ENCODE peak calls at places on chromosomes 11 and 22, in nine cellular contexts. One of them, this sample, is unnamed.

GRCh38 chr11:119513806-119514170 is 90.8 kb upstream of the THY1 start:
- DNase-seq in bronchial epithelial cell: no peak
- DNase-seq in right atrium auricular region: no peak
- DNase-seq in ovary: no peak
- DNase-seq in Calu3: no peak
- DNase-seq in CD8-positive, alpha-beta T cell: no peak
- DNase-seq in uterus: no peak
- DNase-seq in omental fat pad: no peak
- DNase-seq in PC-3: no peak
- DNase-seq in this sample: no peak

GRCh38 chr11:46290598-46291309 is 13.3 kb downstream of the CREB3L1 start:
- DNase-seq in uterus: peak; percentile 96
- DNase-seq in bronchial epithelial cell: peak; percentile 35
- DNase-seq in omental fat pad: peak; percentile 70
- DNase-seq in right atrium auricular region: no peak
- DNase-seq in CD8-positive, alpha-beta T cell: no peak
- DNase-seq in ovary: peak; percentile 100
- DNase-seq in PC-3: peak; percentile 33
- DNase-seq in Calu3: peak; percentile 58
- DNase-seq in this sample: no peak

GRCh38 chr22:20885557-20886323 is 26.9 kb downstream of the SNAP29 start:
- DNase-seq in bronchial epithelial cell: peak; percentile 75
- DNase-seq in CD8-positive, alpha-beta T cell: peak; percentile 4
- DNase-seq in Calu3: peak; percentile 90
- DNase-seq in right atrium auricular region: peak; percentile 83
- DNase-seq in omental fat pad: peak; percentile 57
- DNase-seq in ovary: peak; percentile 55
- DNase-seq in PC-3: peak; percentile 78
- DNase-seq in uterus: peak; percentile 70
- DNase-seq in this sample: peak; percentile 56

GRCh38 chr11:70892889-70893288 is 359.5 kb downstream of the SHANK2 start:
- DNase-seq in right atrium auricular region: no peak
- DNase-seq in ovary: no peak
- DNase-seq in PC-3: no peak
- DNase-seq in Calu3: no peak
- DNase-seq in bronchial epithelial cell: no peak
- DNase-seq in uterus: no peak
- DNase-seq in omental fat pad: no peak
- DNase-seq in CD8-positive, alpha-beta T cell: no peak
- DNase-seq in this sample: no peak

GRCh38 chr11:41431784-41432183 is 27.7 kb downstream of the LRRC4C start:
- DNase-seq in Calu3: no peak
- DNase-seq in ovary: no peak
- DNase-seq in bronchial epithelial cell: no peak
- DNase-seq in omental fat pad: no peak
- DNase-seq in uterus: no peak
- DNase-seq in PC-3: no peak
- DNase-seq in right atrium auricular region: no peak
- DNase-seq in CD8-positive, alpha-beta T cell: no peak
- DNase-seq in this sample: no peak

GRCh38 chr22:37241351-37242142 is 2.5 kb downstream of the RAC2 start:
- DNase-seq in PC-3: no peak
- DNase-seq in omental fat pad: no peak
- DNase-seq in CD8-positive, alpha-beta T cell: no peak
- DNase-seq in right atrium auricular region: no peak
- DNase-seq in uterus: no peak
- DNase-seq in Calu3: no peak
- DNase-seq in ovary: no peak
- DNase-seq in bronchial epithelial cell: no peak
- DNase-seq in this sample: peak; percentile 63

GRCh38 chr11:65383778-65384177 is 1.3 kb upstream of the SLC25A45 start:
- DNase-seq in PC-3: peak; percentile 12
- DNase-seq in uterus: no peak
- DNase-seq in Calu3: no peak
- DNase-seq in CD8-positive, alpha-beta T cell: no peak
- DNase-seq in bronchial epithelial cell: no peak
- DNase-seq in omental fat pad: no peak
- DNase-seq in right atrium auricular region: no peak
- DNase-seq in ovary: no peak
- DNase-seq in this sample: no peak

GRCh38 chr22:18121436-18122253 is 11.0 kb downstream of the TUBA8 start:
- DNase-seq in CD8-positive, alpha-beta T cell: no peak
- DNase-seq in omental fat pad: no peak
- DNase-seq in uterus: no peak
- DNase-seq in bronchial epithelial cell: no peak
- DNase-seq in ovary: no peak
- DNase-seq in right atrium auricular region: no peak
- DNase-seq in Calu3: no peak
- DNase-seq in PC-3: no peak
- DNase-seq in this sample: no peak

GRCh38 chr11:9748361-9748970 is 84.6 kb downstream of the SWAP70 start:
- DNase-seq in PC-3: peak; percentile 80
- DNase-seq in CD8-positive, alpha-beta T cell: peak; percentile 44
- DNase-seq in Calu3: peak; percentile 51
- DNase-seq in bronchial epithelial cell: peak; percentile 65
- DNase-seq in uterus: peak; percentile 44
- DNase-seq in omental fat pad: no peak
- DNase-seq in ovary: no peak
- DNase-seq in right atrium auricular region: peak; percentile 75
- DNase-seq in this sample: peak; percentile 55

GRCh38 chr22:35995345-35995744 is 33.3 kb downstream of the RBFOX2 start:
- DNase-seq in omental fat pad: no peak
- DNase-seq in PC-3: no peak
- DNase-seq in bronchial epithelial cell: no peak
- DNase-seq in CD8-positive, alpha-beta T cell: no peak
- DNase-seq in right atrium auricular region: no peak
- DNase-seq in uterus: peak; percentile 51
- DNase-seq in Calu3: no peak
- DNase-seq in ovary: peak; percentile 36
- DNase-seq in this sample: no peak

GRCh38 chr11:1983601-1983961 is 14.1 kb downstream of the H19 start:
- DNase-seq in right atrium auricular region: peak; percentile 23
- DNase-seq in bronchial epithelial cell: no peak
- DNase-seq in Calu3: no peak
- DNase-seq in ovary: no peak
- DNase-seq in omental fat pad: no peak
- DNase-seq in PC-3: peak; percentile 0
- DNase-seq in CD8-positive, alpha-beta T cell: no peak
- DNase-seq in uterus: peak; percentile 10
- DNase-seq in this sample: no peak

GRCh38 chr11:57735655-57736298 is 5.5 kb upstream of the SELENOH start:
- DNase-seq in omental fat pad: no peak
- DNase-seq in CD8-positive, alpha-beta T cell: no peak
- DNase-seq in ovary: no peak
- DNase-seq in Calu3: no peak
- DNase-seq in bronchial epithelial cell: no peak
- DNase-seq in right atrium auricular region: no peak
- DNase-seq in uterus: no peak
- DNase-seq in PC-3: no peak
- DNase-seq in this sample: no peak

GRCh38 chr11:42631223-42631843 is 680.5 kb upstream of the API5 start:
- DNase-seq in uterus: no peak
- DNase-seq in PC-3: peak; percentile 65
- DNase-seq in omental fat pad: no peak
- DNase-seq in right atrium auricular region: no peak
- DNase-seq in ovary: no peak
- DNase-seq in CD8-positive, alpha-beta T cell: no peak
- DNase-seq in Calu3: no peak
- DNase-seq in bronchial epithelial cell: peak; percentile 47
- DNase-seq in this sample: no peak

GRCh38 chr22:42644422-42645340 is 4.3 kb upstream of the ATP5MGL start:
- DNase-seq in PC-3: no peak
- DNase-seq in bronchial epithelial cell: no peak
- DNase-seq in CD8-positive, alpha-beta T cell: no peak
- DNase-seq in uterus: peak; percentile 63
- DNase-seq in ovary: peak; percentile 56
- DNase-seq in right atrium auricular region: peak; percentile 75
- DNase-seq in Calu3: no peak
- DNase-seq in omental fat pad: peak; percentile 59
- DNase-seq in this sample: no peak

GRCh38 chr11:67163006-67163405 is 43.9 kb downstream of the KDM2A start:
- DNase-seq in PC-3: no peak
- DNase-seq in omental fat pad: no peak
- DNase-seq in Calu3: no peak
- DNase-seq in right atrium auricular region: no peak
- DNase-seq in ovary: no peak
- DNase-seq in CD8-positive, alpha-beta T cell: no peak
- DNase-seq in uterus: no peak
- DNase-seq in bronchial epithelial cell: no peak
- DNase-seq in this sample: no peak

GRCh38 chr11:22928207-22928917 is 68.1 kb upstream of the CCDC179 start:
- DNase-seq in ovary: no peak
- DNase-seq in PC-3: no peak
- DNase-seq in right atrium auricular region: no peak
- DNase-seq in omental fat pad: no peak
- DNase-seq in bronchial epithelial cell: peak; percentile 23
- DNase-seq in Calu3: no peak
- DNase-seq in uterus: no peak
- DNase-seq in CD8-positive, alpha-beta T cell: no peak
- DNase-seq in this sample: no peak

GRCh38 chr11:115872418-115872817 is 368.2 kb upstream of the CADM1 start:
- DNase-seq in ovary: no peak
- DNase-seq in uterus: no peak
- DNase-seq in Calu3: no peak
- DNase-seq in PC-3: no peak
- DNase-seq in CD8-positive, alpha-beta T cell: no peak
- DNase-seq in omental fat pad: no peak
- DNase-seq in bronchial epithelial cell: no peak
- DNase-seq in right atrium auricular region: no peak
- DNase-seq in this sample: no peak

DNA sequence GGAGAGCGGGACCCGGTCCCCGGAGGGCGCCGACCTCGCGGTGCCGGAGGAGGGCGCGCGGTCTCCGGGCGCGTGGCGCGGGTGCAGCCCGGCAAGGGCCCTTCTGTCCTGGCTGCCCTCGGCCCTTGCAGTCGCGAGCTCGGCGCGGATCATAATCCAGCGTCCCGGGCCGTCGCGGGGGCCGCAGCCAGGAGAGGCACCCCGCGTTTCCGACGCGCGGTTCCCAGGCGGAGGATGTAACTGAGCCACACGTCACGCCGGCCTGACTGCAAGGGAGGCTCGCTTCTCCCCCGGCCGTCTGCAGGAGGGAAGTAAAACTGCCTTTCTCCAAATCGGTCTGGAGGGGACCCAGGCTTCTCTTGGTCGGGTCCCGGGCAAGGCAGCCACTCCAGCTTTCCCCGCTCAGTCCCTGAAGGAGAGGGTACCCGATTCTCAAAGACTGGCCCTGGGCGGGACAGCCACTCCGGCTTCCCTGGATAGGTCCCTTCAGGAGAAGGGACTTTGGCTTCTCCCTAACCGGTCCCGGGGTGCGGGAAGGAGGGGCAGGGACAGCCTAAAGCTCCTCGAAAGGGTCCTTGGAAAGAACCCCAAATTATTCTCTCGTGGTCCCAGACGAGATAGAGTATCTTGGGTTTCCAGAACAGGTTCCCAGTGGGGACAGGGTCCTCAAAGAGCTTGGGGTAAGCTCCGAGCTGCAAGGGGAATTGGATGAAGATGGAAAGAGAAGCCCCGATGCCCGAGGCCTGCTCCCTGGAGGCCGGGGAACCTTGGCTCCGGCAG is 836 bp downstream of the SPON1 start:
- DNase-seq in right atrium auricular region: no peak
- DNase-seq in bronchial epithelial cell: no peak
- DNase-seq in CD8-positive, alpha-beta T cell: peak; percentile 17
- DNase-seq in PC-3: no peak
- DNase-seq in uterus: peak; percentile 22
- DNase-seq in Calu3: no peak
- DNase-seq in ovary: no peak
- DNase-seq in omental fat pad: no peak
- DNase-seq in this sample: no peak
- TF ChIP-seq CTCF in right atrium auricular region: no peak
- TF ChIP-seq CTCF in bronchial epithelial cell: no peak
- TF ChIP-seq CTCF in CD8-positive, alpha-beta T cell: no peak
- TF ChIP-seq CTCF in PC-3: no peak
- TF ChIP-seq CTCF in uterus: no peak
- TF ChIP-seq CTCF in Calu3: no peak
- TF ChIP-seq CTCF in ovary: no peak
- TF ChIP-seq CTCF in omental fat pad: no peak
- TF ChIP-seq CTCF in this sample: no peak

GRCh38 chr11:121032546-121032945 is 8.6 kb downstream of the TBCEL start:
- DNase-seq in uterus: no peak
- DNase-seq in ovary: no peak
- DNase-seq in Calu3: no peak
- DNase-seq in omental fat pad: no peak
- DNase-seq in bronchial epithelial cell: no peak
- DNase-seq in PC-3: peak; percentile 21
- DNase-seq in right atrium auricular region: no peak
- DNase-seq in CD8-positive, alpha-beta T cell: no peak
- DNase-seq in this sample: no peak
- TF ChIP-seq CTCF in uterus: no peak
- TF ChIP-seq CTCF in ovary: no peak
- TF ChIP-seq CTCF in Calu3: no peak
- TF ChIP-seq CTCF in omental fat pad: no peak
- TF ChIP-seq CTCF in bronchial epithelial cell: no peak
- TF ChIP-seq CTCF in PC-3: peak; percentile 56
- TF ChIP-seq CTCF in right atrium auricular region: no peak
- TF ChIP-seq CTCF in CD8-positive, alpha-beta T cell: no peak
- TF ChIP-seq CTCF in this sample: no peak

GRCh38 chr11:69449320-69450063 is 32.0 kb upstream of the LINC01488 start:
- DNase-seq in CD8-positive, alpha-beta T cell: no peak
- DNase-seq in ovary: no peak
- DNase-seq in uterus: peak; percentile 65
- DNase-seq in omental fat pad: no peak
- DNase-seq in right atrium auricular region: peak; percentile 91
- DNase-seq in Calu3: peak; percentile 82
- DNase-seq in PC-3: no peak
- DNase-seq in bronchial epithelial cell: no peak
- DNase-seq in this sample: no peak
- TF ChIP-seq CTCF in CD8-positive, alpha-beta T cell: no peak
- TF ChIP-seq CTCF in ovary: no peak
- TF ChIP-seq CTCF in uterus: no peak
- TF ChIP-seq CTCF in omental fat pad: no peak
- TF ChIP-seq CTCF in right atrium auricular region: no peak
- TF ChIP-seq CTCF in Calu3: no peak
- TF ChIP-seq CTCF in PC-3: no peak
- TF ChIP-seq CTCF in bronchial epithelial cell: no peak
- TF ChIP-seq CTCF in this sample: no peak

GRCh38 chr11:61417670-61418069 is 12.1 kb downstream of the CPSF7 start:
- DNase-seq in right atrium auricular region: no peak
- DNase-seq in CD8-positive, alpha-beta T cell: no peak
- DNase-seq in bronchial epithelial cell: no peak
- DNase-seq in ovary: no peak
- DNase-seq in uterus: no peak
- DNase-seq in Calu3: no peak
- DNase-seq in PC-3: no peak
- DNase-seq in omental fat pad: no peak
- DNase-seq in this sample: no peak
- TF ChIP-seq CTCF in right atrium auricular region: no peak
- TF ChIP-seq CTCF in CD8-positive, alpha-beta T cell: no peak
- TF ChIP-seq CTCF in bronchial epithelial cell: no peak
- TF ChIP-seq CTCF in ovary: no peak
- TF ChIP-seq CTCF in uterus: no peak
- TF ChIP-seq CTCF in Calu3: no peak
- TF ChIP-seq CTCF in PC-3: no peak
- TF ChIP-seq CTCF in omental fat pad: no peak
- TF ChIP-seq CTCF in this sample: no peak

DNA sequence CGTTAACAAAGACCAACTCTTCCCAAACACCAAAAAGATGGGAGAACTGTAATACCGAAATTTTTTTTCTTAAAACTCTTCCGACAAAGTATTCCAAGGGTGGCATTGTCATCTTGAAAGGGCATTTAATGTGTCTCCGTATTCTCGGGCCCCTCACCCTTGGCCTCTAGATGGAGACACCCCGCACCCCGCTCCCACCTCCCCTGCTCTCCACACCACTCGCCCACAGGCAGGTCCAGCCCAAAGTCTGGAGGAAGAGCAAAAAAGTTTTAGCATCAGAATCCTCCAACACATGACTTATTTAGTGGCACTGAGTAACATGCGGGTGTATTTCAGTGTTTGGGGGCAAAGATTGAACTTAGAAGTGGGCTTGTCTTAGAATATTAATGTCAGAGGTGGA is 20.7 kb downstream of the SPATA19 start:
- DNase-seq in uterus: no peak
- DNase-seq in right atrium auricular region: peak; percentile 26
- DNase-seq in ovary: no peak
- DNase-seq in Calu3: no peak
- DNase-seq in omental fat pad: no peak
- DNase-seq in PC-3: no peak
- DNase-seq in CD8-positive, alpha-beta T cell: no peak
- DNase-seq in bronchial epithelial cell: no peak
- DNase-seq in this sample: no peak
- TF ChIP-seq CTCF in uterus: no peak
- TF ChIP-seq CTCF in right atrium auricular region: no peak
- TF ChIP-seq CTCF in ovary: no peak
- TF ChIP-seq CTCF in Calu3: no peak
- TF ChIP-seq CTCF in omental fat pad: no peak
- TF ChIP-seq CTCF in PC-3: no peak
- TF ChIP-seq CTCF in CD8-positive, alpha-beta T cell: no peak
- TF ChIP-seq CTCF in bronchial epithelial cell: no peak
- TF ChIP-seq CTCF in this sample: no peak

This sample was measured in natural killer cell.